ENCODE peak calls at places on chromosomes 13 and 19, in six cellular contexts. C is CD8-positive, alpha-beta memory T cell; M is naive thymus-derived CD4-positive, alpha-beta T cell; O is mucosa of descending colon; D is Peyer's patch; V is uterus. T is an unnamed sample. For H3K36me3, the result is how much of the 10 kb centered on the place peaks cover.

GRCh38 chr19:34595683-34596082 is 81.3 kb downstream of the SCGB2B2 start:
- DNase-seq in C (no peak), M (no peak), O (peak), D (no peak), V (no peak), T (no peak)

GRCh38 chr19:55504252-55504603 is 16.0 kb downstream of the SSC5D start:
- DNase-seq in C (no peak), M (no peak), O (no peak), D (no peak), V (no peak), T (no peak)

GRCh38 chr13:41004875-41005693 is 14.0 kb downstream of the ELF1 start:
- DNase-seq in C (no peak), M (peak), O (no peak), D (no peak), V (no peak), T (peak)

GRCh38 chr13:30465541-30466357 is at the start of gene HMGB1:
- DNase-seq in C (peak), M (peak), O (peak), D (peak), V (peak), T (peak)

GRCh38 chr19:17107546-17108452 is 32.2 kb downstream of the MYO9B start:
- DNase-seq in C (no peak), M (no peak), O (peak), D (peak), V (peak), T (no peak)

GRCh38 chr13:67259208-67259607 is 29.1 kb upstream of the PCDH9 start:
- DNase-seq in C (no peak), M (no peak), O (no peak), D (no peak), V (no peak), T (no peak)

GRCh38 chr19:55389386-55390317 is 3.9 kb downstream of the RPL28 start:
- DNase-seq in C (no peak), M (no peak), O (no peak), D (no peak), V (no peak), T (no peak)

GRCh38 chr19:32599736-32600157 is 18.8 kb downstream of the PDCD5 start:
- DNase-seq in C (peak), M (peak), O (no peak), D (peak), V (no peak), T (peak)

GRCh38 chr13:26185720-26186119 is 36.4 kb downstream of the RNF6 start:
- DNase-seq in C (no peak), M (no peak), O (no peak), D (no peak), V (no peak), T (no peak)

GRCh38 chr13:74452176-74452575 is 318.0 kb upstream of the KLF12 start:
- DNase-seq in C (no peak), M (no peak), O (no peak), D (no peak), V (no peak), T (no peak)

GRCh38 chr13:24630851-24631341 is 49.3 kb upstream of the ATP12A start:
- DNase-seq in C (no peak), M (no peak), O (no peak), D (peak), V (no peak), T (no peak)

GRCh38 chr19:51366999-51367564 is 894 bp upstream of the ETFB start:
- DNase-seq in C (peak), M (peak), O (peak), D (peak), V (no peak), T (no peak)

GRCh38 chr19:54893406-54893805 is 12.5 kb upstream of the NCR1 start:
- DNase-seq in C (no peak), M (no peak), O (no peak), D (no peak), V (no peak), T (no peak)

GRCh38 chr13:95323930-95324662 is 22.8 kb upstream of the ABCC4 start:
- DNase-seq in C (no peak), M (no peak), O (no peak), D (no peak), V (no peak), T (no peak)

GRCh38 chr13:110063490-110063889 is 243.5 kb downstream of the COL4A1 start:
- DNase-seq in C (no peak), M (no peak), O (no peak), D (no peak), V (no peak), T (no peak)

GRCh38 chr19:57165846-57166245 is 1.4 kb downstream of the DUXA start:
- DNase-seq in C (no peak), M (no peak), O (no peak), D (no peak), V (no peak), T (no peak)

GRCh38 chr19:48344892-48345291 is 18.8 kb downstream of the TMEM143 start:
- DNase-seq in C (no peak), M (no peak), O (no peak), D (no peak), V (no peak), T (no peak)

GRCh38 chr19:33492090-33492489 is 29.5 kb downstream of the PEPD start:
- DNase-seq in C (no peak), M (no peak), O (no peak), D (no peak), V (no peak), T (no peak)

GRCh38 chr19:9939301-9939913 is 3.1 kb upstream of the OLFM2 start:
- DNase-seq in C (no peak), M (no peak), O (no peak), D (no peak), V (no peak), T (no peak)

GRCh38 chr19:18274776-18275356 is 614 bp upstream of the IQCN start:
- DNase-seq in C (no peak), M (peak), O (peak), D (peak), V (peak), T (no peak)

GRCh38 chr13:107099661-107100060 is 531.7 kb upstream of the ARGLU1 start:
- DNase-seq in C (no peak), M (no peak), O (no peak), D (no peak), V (no peak), T (no peak)

GRCh38 chr19:7851623-7852500 is 21.8 kb downstream of the EVI5L start:
- DNase-seq in C (no peak), M (no peak), O (no peak), D (no peak), V (no peak), T (no peak)

GRCh38 chr13:80251403-80251802 is 89.5 kb downstream of the SPRY2 start:
- DNase-seq in C (no peak), M (no peak), O (no peak), D (no peak), V (no peak), T (peak)

GRCh38 chr19:3054972-3055740 is 7.1 kb downstream of the TLE5 start:
- DNase-seq in C (no peak), M (no peak), O (no peak), D (no peak), V (no peak), T (no peak)

GRCh38 chr13:49646688-49647087 is 18.4 kb downstream of the ARL11 start:
- DNase-seq in C (no peak), M (no peak), O (no peak), D (no peak), V (no peak), T (no peak)

GRCh38 chr13:62710766-62711165 is 1295.1 kb upstream of the PCDH20 start:
- DNase-seq in C (no peak), M (no peak), O (no peak), D (no peak), V (no peak), T (no peak)

GRCh38 chr19:48970923-48971395 is 5.8 kb downstream of the FTL start:
- DNase-seq in C (peak), M (peak), O (peak), D (peak), V (peak), T (peak)

GRCh38 chr13:32423592-32423991 is 4.3 kb downstream of the N4BP2L1 start:
- DNase-seq in C (no peak), M (no peak), O (no peak), D (no peak), V (no peak), T (no peak)

GRCh38 chr19:47445527-47445926 is 26.2 kb downstream of the SLC8A2 start:
- DNase-seq in C (no peak), M (no peak), O (no peak), D (no peak), V (no peak), T (no peak)

GRCh38 chr13:40187324-40187795 is 479.1 kb downstream of the FOXO1 start:
- DNase-seq in C (peak), M (peak), O (peak), D (peak), V (no peak), T (no peak)

GRCh38 chr13:77325371-77325941 is 1.4 kb downstream of the MYCBP2 start:
- DNase-seq in C (no peak), M (peak), O (no peak), D (no peak), V (no peak), T (peak)

GRCh38 chr13:75610466-75610865 is 25.7 kb upstream of the LMO7 start:
- DNase-seq in C (no peak), M (no peak), O (no peak), D (no peak), V (no peak), T (no peak)

DNA sequence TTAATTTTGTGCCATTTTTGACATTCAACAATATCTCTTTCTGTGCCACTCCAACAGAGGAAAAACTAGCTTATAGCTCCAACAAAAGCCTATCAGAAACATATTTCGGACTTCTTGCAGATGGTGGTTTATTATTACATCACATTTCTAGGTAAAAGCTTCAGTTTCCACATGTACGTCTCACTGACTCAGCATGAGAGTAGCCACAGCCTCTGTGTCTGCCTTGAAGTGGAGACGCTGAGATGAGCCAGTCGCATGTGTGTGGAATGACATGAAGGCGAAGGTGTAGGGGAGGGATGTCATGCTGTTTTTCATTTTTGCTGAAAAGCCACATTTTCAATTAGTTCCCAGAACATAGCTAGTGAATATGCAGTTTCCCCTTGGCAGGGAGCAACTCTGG is 598.6 kb downstream of the EFNB2 start:
- DNase-seq in C (no peak), M (no peak), O (no peak), D (no peak), V (no peak), T (no peak)
- H3K36me3 ChIP-seq in C (under half), M (under half), O (under half), D (under half), V (under half), T (under half)

GRCh38 chr13:20053891-20054290 is 95.4 kb downstream of the ZMYM2 start:
- DNase-seq in C (no peak), M (no peak), O (no peak), D (no peak), V (no peak), T (no peak)

GRCh38 chr13:20057963-20058362 is 99.4 kb downstream of the ZMYM2 start:
- DNase-seq in C (no peak), M (no peak), O (no peak), D (no peak), V (no peak), T (no peak)

GRCh38 chr13:20057214-20057613 is 98.7 kb downstream of the ZMYM2 start:
- DNase-seq in C (no peak), M (no peak), O (no peak), D (no peak), V (no peak), T (no peak)

GRCh38 chr13:20054586-20054985 is 96.1 kb downstream of the ZMYM2 start:
- DNase-seq in C (no peak), M (no peak), O (no peak), D (no peak), V (no peak), T (no peak)

DNA sequence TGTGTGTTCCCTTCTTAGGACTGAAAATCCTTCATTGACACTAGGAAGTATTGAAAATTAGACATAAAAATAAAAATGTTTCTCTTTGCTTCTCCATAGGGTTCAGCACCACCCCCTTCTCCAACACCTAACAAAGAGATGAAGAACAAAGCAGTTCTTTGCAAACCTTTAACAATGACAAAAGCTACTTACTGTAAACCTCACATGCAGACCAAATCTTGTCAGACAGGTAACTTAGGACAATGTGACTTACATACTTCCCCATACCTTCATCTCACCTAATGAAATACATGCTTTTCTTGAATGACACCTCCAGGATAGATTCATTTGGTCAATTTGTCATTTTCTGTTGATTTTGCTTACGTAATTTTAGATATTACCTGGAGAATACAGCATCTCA is 99.9 kb downstream of the ZMYM2 start:
- DNase-seq in C (no peak), M (no peak), O (no peak), D (no peak), V (no peak), T (no peak)
- H3K36me3 ChIP-seq in C (under half), M (under half), O (under half), D (under half), V (under half), T (under half)

GRCh38 chr19:4449022-4449825 is 8.4 kb downstream of the UBXN6 start:
- DNase-seq in C (no peak), M (no peak), O (no peak), D (no peak), V (peak), T (no peak)
- H3K36me3 ChIP-seq in C (under half), M (under half), O (under half), D (under half), V (under half), T (under half)

DNA sequence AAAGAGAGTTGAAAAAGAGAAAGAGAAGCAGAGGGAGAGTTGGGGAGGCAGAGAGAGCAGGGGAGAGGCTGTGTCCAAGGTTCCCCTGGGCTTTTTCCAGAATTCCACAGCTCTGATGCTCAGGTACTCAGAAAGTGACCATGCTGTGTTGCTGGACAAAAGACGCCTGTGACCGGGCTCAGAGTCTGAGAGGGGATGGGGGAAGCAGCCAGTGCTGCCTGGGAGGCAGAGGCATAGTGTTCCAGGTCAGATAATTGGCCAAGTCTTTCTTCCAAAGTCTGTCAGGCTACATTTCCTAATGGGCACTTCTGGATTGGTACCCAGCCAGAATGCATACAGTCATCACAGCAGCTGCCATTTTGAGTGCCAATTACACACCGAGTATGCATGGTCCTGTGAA is 86.1 kb downstream of the PTPRS start:
- DNase-seq in C (no peak), M (no peak), O (no peak), D (no peak), V (no peak), T (no peak)
- H3K36me3 ChIP-seq in C (under half), M (under half), O (under half), D (under half), V (under half), T (under half)

GRCh38 chr13:47330031-47330430 is 433.2 kb upstream of the HTR2A start:
- DNase-seq in C (no peak), M (no peak), O (no peak), D (no peak), V (no peak), T (no peak)
- H3K36me3 ChIP-seq in C (under half), M (under half), O (under half), D (under half), V (under half), T (under half)

GRCh38 chr19:37309834-37310575 is 60.9 kb upstream of the ZNF527 start:
- DNase-seq in C (no peak), M (no peak), O (no peak), D (no peak), V (no peak), T (no peak)

GRCh38 chr19:37304884-37305255 is 66.0 kb upstream of the ZNF527 start:
- DNase-seq in C (no peak), M (no peak), O (no peak), D (no peak), V (no peak), T (no peak)

GRCh38 chr19:37303591-37304171 is 67.2 kb upstream of the ZNF527 start:
- DNase-seq in C (no peak), M (no peak), O (no peak), D (no peak), V (no peak), T (no peak)

GRCh38 chr19:37306383-37306963 is 64.4 kb upstream of the ZNF527 start:
- DNase-seq in C (no peak), M (no peak), O (no peak), D (no peak), V (no peak), T (no peak)

GRCh38 chr19:37304190-37304883 is 66.6 kb upstream of the ZNF527 start:
- DNase-seq in C (peak), M (no peak), O (peak), D (no peak), V (peak), T (no peak)
- H3K36me3 ChIP-seq in C (under half), M (under half), O (under half), D (under half), V (under half), T (under half)

GRCh38 chr13:90538063-90538462 is 809.4 kb upstream of the MIR17HG start:
- DNase-seq in C (no peak), M (no peak), O (no peak), D (no peak), V (no peak), T (no peak)
- H3K36me3 ChIP-seq in C (under half), M (under half), O (under half), D (under half), V (under half), T (under half)

DNA sequence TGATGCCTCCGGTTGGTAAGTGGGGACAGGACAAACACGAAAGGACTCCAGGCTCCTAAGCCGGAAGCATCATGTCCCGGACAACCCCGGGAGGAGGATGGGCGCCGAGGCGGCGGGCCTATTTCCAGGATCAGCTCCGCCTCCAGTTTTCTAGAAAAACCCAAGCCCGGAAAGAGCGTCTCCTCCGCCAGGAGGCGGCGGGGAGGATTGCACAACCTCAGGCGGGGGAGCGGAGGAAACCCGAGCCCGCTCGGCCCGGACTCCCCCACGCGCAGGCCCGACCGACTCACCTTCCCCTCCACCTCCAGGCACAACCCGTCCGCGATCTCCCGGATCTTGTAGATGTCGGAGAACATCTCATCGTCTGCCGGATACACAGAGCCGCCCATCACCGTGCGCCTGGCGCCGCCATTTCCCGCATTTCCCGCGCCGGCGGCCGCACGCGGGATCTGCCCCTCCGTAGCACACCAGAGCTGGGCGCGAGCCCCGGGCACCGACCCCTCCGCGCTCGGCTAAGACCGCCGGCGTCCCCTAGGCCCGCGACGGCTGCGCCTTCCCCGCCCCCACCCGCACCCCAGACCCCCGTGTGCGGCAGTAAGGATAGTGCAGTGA is 455 bp downstream of the TPT1 start:
- DNase-seq in C (peak), M (peak), O (peak), D (peak), V (peak), T (peak)
- H3K36me3 ChIP-seq in C (under half), M (under half), O (under half), D (under half), V (under half), T (under half)

DNA sequence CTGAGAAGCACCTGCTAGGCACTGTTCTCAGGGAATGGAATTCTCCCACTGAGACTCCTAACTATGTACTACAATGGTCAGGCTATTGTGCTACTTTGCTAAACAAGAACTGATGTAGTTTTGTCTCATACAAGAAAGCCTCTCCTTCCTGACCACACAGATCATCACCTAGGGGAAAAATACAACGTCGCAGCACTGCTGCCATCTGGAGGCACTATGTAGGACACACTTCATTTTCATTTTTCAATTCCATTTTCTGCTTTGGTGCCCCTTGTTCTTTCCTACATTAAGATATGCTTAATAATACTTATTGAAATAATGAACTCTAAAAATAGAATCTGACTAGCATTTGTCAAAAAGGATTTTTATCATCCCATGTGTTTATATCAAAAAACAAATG is 21.1 kb downstream of the PROSER1 start:
- DNase-seq in C (no peak), M (no peak), O (no peak), D (no peak), V (no peak), T (peak)
- H3K36me3 ChIP-seq in C (under half), M (under half), O (under half), D (under half), V (under half), T (under half)

DNA sequence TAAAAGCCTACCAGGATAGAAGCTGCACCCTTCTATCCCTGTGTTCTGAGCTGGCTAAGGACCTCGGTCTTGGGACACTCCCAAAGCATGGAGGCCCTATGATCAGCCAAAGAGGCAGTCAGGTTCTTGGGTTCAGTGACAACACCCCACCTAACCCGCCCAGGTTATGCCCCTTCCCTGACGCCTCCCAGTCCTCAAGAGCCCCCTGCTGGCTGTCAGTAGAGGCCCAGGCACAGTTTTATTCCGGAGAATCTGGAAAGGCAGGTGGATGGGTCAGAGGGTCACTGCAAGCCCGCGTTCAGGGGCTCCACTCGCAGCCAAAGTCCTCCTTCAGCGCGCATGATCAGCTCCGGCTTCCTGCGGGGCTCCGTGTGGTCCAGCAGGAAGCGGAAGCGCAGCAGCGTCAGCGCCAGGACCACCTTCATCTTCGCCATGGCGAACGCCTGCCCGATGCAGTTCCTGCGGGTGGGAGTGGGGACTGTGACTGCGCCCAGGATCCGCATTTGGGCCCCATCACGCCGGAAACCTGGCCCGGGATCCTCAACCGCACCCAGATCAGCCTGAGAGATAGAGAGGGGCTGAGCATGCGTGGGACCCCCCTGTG is 22.3 kb downstream of the OR10H3 start:
- DNase-seq in C (no peak), M (no peak), O (peak), D (no peak), V (no peak), T (no peak)
- H3K36me3 ChIP-seq in C (under half), M (under half), O (under half), D (under half), V (under half), T (under half)

T was measured in MM.1S.